ENCODE peak calls at places on chromosomes 13 and 19, in four cellular contexts. One of them, this sample, is unnamed.

GRCh38 chr19:50461066-50461875 is 15.0 kb upstream of the EMC10 start:
- DNase-seq in H4: peak; percentile 82
- DNase-seq in activated CD4-positive, alpha-beta T cell treated with anti-CD3 and anti-CD28 coated beads for 24 hours: peak; percentile 44
- DNase-seq in colonic mucosa: peak; percentile 65
- DNase-seq in this sample: peak; percentile 85

GRCh38 chr13:106151056-106151699 is 384.3 kb downstream of the EFNB2 start:
- DNase-seq in H4: peak; percentile 89
- DNase-seq in activated CD4-positive, alpha-beta T cell treated with anti-CD3 and anti-CD28 coated beads for 24 hours: no peak
- DNase-seq in colonic mucosa: peak; percentile 41
- DNase-seq in this sample: no peak

GRCh38 chr19:1232652-1233360 is 5.0 kb downstream of the CBARP start:
- DNase-seq in H4: no peak
- DNase-seq in activated CD4-positive, alpha-beta T cell treated with anti-CD3 and anti-CD28 coated beads for 24 hours: no peak
- DNase-seq in colonic mucosa: no peak
- DNase-seq in this sample: peak; percentile 21

GRCh38 chr19:18975011-18975410 is 34.0 kb upstream of the HOMER3 start:
- DNase-seq in H4: no peak
- DNase-seq in activated CD4-positive, alpha-beta T cell treated with anti-CD3 and anti-CD28 coated beads for 24 hours: no peak
- DNase-seq in colonic mucosa: no peak
- DNase-seq in this sample: no peak

GRCh38 chr19:47756627-47756929 is 11.2 kb downstream of the NOP53 start:
- DNase-seq in H4: no peak
- DNase-seq in activated CD4-positive, alpha-beta T cell treated with anti-CD3 and anti-CD28 coated beads for 24 hours: no peak
- DNase-seq in colonic mucosa: no peak
- DNase-seq in this sample: no peak

GRCh38 chr13:100203696-100204367 is 114.9 kb downstream of the PCCA start:
- DNase-seq in H4: peak; percentile 10
- DNase-seq in activated CD4-positive, alpha-beta T cell treated with anti-CD3 and anti-CD28 coated beads for 24 hours: no peak
- DNase-seq in colonic mucosa: no peak
- DNase-seq in this sample: no peak

GRCh38 chr19:35549879-35550523 is 4.6 kb downstream of the TMEM147 start:
- DNase-seq in H4: no peak
- DNase-seq in activated CD4-positive, alpha-beta T cell treated with anti-CD3 and anti-CD28 coated beads for 24 hours: no peak
- DNase-seq in colonic mucosa: no peak
- DNase-seq in this sample: no peak

GRCh38 chr13:51966186-51966585 is 45.1 kb downstream of the ATP7B start:
- DNase-seq in H4: no peak
- DNase-seq in activated CD4-positive, alpha-beta T cell treated with anti-CD3 and anti-CD28 coated beads for 24 hours: no peak
- DNase-seq in colonic mucosa: no peak
- DNase-seq in this sample: no peak

GRCh38 chr19:13207237-13208130 is 57.3 kb downstream of the IER2 start:
- DNase-seq in H4: no peak
- DNase-seq in activated CD4-positive, alpha-beta T cell treated with anti-CD3 and anti-CD28 coated beads for 24 hours: no peak
- DNase-seq in colonic mucosa: no peak
- DNase-seq in this sample: peak; percentile 60

GRCh38 chr13:30371649-30372265 is 50.5 kb upstream of the UBE2L5 start:
- DNase-seq in H4: peak; percentile 66
- DNase-seq in activated CD4-positive, alpha-beta T cell treated with anti-CD3 and anti-CD28 coated beads for 24 hours: peak; percentile 32
- DNase-seq in colonic mucosa: peak; percentile 80
- DNase-seq in this sample: peak; percentile 35